ENCODE peak calls at places on chromosomes 7 and 10, in ten cellular contexts. H is psoas muscle; I is dorsolateral prefrontal cortex; S is body of pancreas; C is caudate nucleus; Y is naive thymus-derived CD4-positive, alpha-beta T cell; U is left ventricle myocardium inferior; X is uterus; Z is RWPE1; R is H9. G is an unnamed sample.

GRCh38 chr7:103766630-103767029 is 222.8 kb downstream of the RELN start:
- DNase-seq in R (no peak), H (no peak), C (no peak), X (no peak), U (no peak), I (no peak), Y (no peak), Z (no peak), S (no peak), G (no peak)

GRCh38 chr7:70728873-70729552 is 402.9 kb upstream of the GALNT17 start:
- DNase-seq in U (no peak), H (no peak), Y (no peak), R (peak), X (no peak), S (no peak), C (no peak), Z (peak), I (no peak), G (no peak)

GRCh38 chr7:2217206-2217605 is 15.5 kb downstream of the MAD1L1 start:
- DNase-seq in Z (no peak), Y (no peak), C (no peak), U (no peak), S (no peak), I (no peak), H (no peak), X (no peak), R (no peak), G (no peak)

GRCh38 chr7:43577485-43577951 is 5.4 kb upstream of the STK17A start:
- DNase-seq in U (no peak), S (no peak), C (no peak), H (no peak), Z (no peak), X (no peak), Y (no peak), I (no peak), R (peak), G (no peak)

GRCh38 chr7:41940760-41941343 is 238.0 kb upstream of the INHBA start:
- DNase-seq in Y (peak), C (peak), I (peak), R (peak), H (peak), Z (peak), S (peak), X (peak), U (peak), G (peak)

GRCh38 chr10:120098242-120098930 is 205.9 kb downstream of the SEC23IP start:
- DNase-seq in X (no peak), Z (no peak), C (no peak), S (no peak), R (no peak), I (no peak), U (no peak), H (no peak), Y (no peak), G (no peak)

GRCh38 chr10:100927266-100927665 is 14.5 kb downstream of the SLF2 start:
- DNase-seq in H (no peak), Y (no peak), U (no peak), S (no peak), I (no peak), R (no peak), X (no peak), C (no peak), Z (no peak), G (no peak)

GRCh38 chr10:123583639-123584418 is 82.3 kb upstream of the GPR26 start:
- DNase-seq in U (peak), S (peak), R (peak), H (peak), I (peak), Y (no peak), C (peak), Z (peak), X (peak), G (peak)

GRCh38 chr10:118615888-118616287 is 20.4 kb upstream of the PRLHR start:
- DNase-seq in H (no peak), U (no peak), I (no peak), X (no peak), S (no peak), Z (peak), Y (no peak), C (peak), R (no peak), G (no peak)

GRCh38 chr10:62635127-62635526 is 169.4 kb upstream of the ADO start:
- DNase-seq in R (no peak), I (no peak), H (no peak), S (no peak), Z (no peak), C (no peak), U (no peak), Y (no peak), X (no peak), G (no peak)

GRCh38 chr7:56097700-56098099 is 4.9 kb upstream of the PHKG1 start:
- DNase-seq in Z (no peak), R (no peak), Y (no peak), H (no peak), I (no peak), U (no peak), C (no peak), X (peak), S (peak), G (no peak)

GRCh38 chr10:114432704-114433103 is 28.4 kb upstream of the AFAP1L2 start:
- DNase-seq in X (no peak), S (no peak), Y (no peak), Z (no peak), U (no peak), H (no peak), C (no peak), R (no peak), I (no peak), G (no peak)

GRCh38 chr7:98418636-98419315 is 17.9 kb upstream of the BAIAP2L1 start:
- DNase-seq in C (no peak), I (no peak), Y (no peak), H (no peak), Z (peak), U (no peak), R (no peak), S (peak), X (no peak), G (peak)

GRCh38 chr7:120473352-120473751 is 200.4 kb downstream of the KCND2 start:
- DNase-seq in X (no peak), C (no peak), R (no peak), S (no peak), H (no peak), Y (no peak), U (no peak), Z (no peak), I (no peak), G (no peak)

GRCh38 chr10:13998090-13998838 is 332.5 kb downstream of the FRMD4A start:
- DNase-seq in I (no peak), R (no peak), C (no peak), Y (no peak), X (no peak), S (no peak), H (no peak), U (no peak), Z (no peak), G (no peak)

GRCh38 chr10:93447019-93447418 is 35.1 kb downstream of the MYOF start:
- DNase-seq in Y (no peak), S (no peak), C (no peak), R (no peak), I (no peak), U (no peak), X (no peak), H (no peak), Z (no peak), G (no peak)

GRCh38 chr7:129169171-129169643 is 19.2 kb upstream of the SMO start:
- DNase-seq in S (no peak), H (peak), U (peak), C (no peak), Z (peak), Y (no peak), I (no peak), R (peak), X (peak), G (no peak)

GRCh38 chr7:43735403-43735801 is 6.1 kb upstream of the COA1 start:
- DNase-seq in R (no peak), U (no peak), S (no peak), H (no peak), Z (no peak), Y (no peak), I (no peak), C (no peak), X (no peak), G (no peak)

GRCh38 chr7:78350926-78351325 is 552.4 kb downstream of the PHTF2 start:
- DNase-seq in H (no peak), R (no peak), Z (no peak), X (no peak), I (no peak), Y (no peak), S (no peak), U (no peak), C (no peak), G (no peak)

GRCh38 chr10:34696423-34696822 is 118.7 kb downstream of the PARD3 start:
- DNase-seq in H (no peak), Z (peak), U (no peak), Y (no peak), R (no peak), C (no peak), I (no peak), X (no peak), S (no peak), G (no peak)

GRCh38 chr7:47571355-47572100 is 10.4 kb downstream of the TNS3 start:
- DNase-seq in S (peak), R (no peak), C (peak), Y (no peak), Z (peak), H (peak), X (peak), I (no peak), U (peak), G (no peak)

GRCh38 chr7:18497800-18498199 is 2.3 kb downstream of the HDAC9 start:
- DNase-seq in C (no peak), S (no peak), Z (no peak), Y (no peak), H (no peak), U (no peak), R (no peak), I (no peak), X (no peak), G (no peak)

GRCh38 chr10:12308102-12308501 is 41.2 kb upstream of the CAMK1D start:
- DNase-seq in Y (no peak), U (no peak), H (no peak), R (no peak), X (no peak), S (peak), Z (no peak), I (no peak), C (no peak), G (no peak)

GRCh38 chr7:17126413-17127374 is 171.8 kb upstream of the AHR start:
- DNase-seq in C (no peak), R (no peak), I (no peak), Y (no peak), X (no peak), U (no peak), H (no peak), S (no peak), Z (no peak), G (no peak)

GRCh38 chr10:6473901-6474370 is 106.1 kb downstream of the PRKCQ start:
- DNase-seq in Y (peak), Z (no peak), I (no peak), C (no peak), S (no peak), R (no peak), X (no peak), U (no peak), H (no peak), G (no peak)

GRCh38 chr7:37491919-37492694 is 43.4 kb upstream of the ELMO1 start:
- DNase-seq in X (no peak), R (peak), C (no peak), H (no peak), U (no peak), Z (no peak), S (no peak), Y (no peak), I (no peak), G (no peak)

GRCh38 chr10:121734517-121735137 is 136.4 kb upstream of the FGFR2 start:
- DNase-seq in C (peak), Y (no peak), R (no peak), Z (peak), S (peak), U (no peak), I (no peak), H (no peak), X (no peak), G (no peak)

GRCh38 chr10:17993361-17993760 is 41.6 kb downstream of the SLC39A12 start:
- DNase-seq in C (no peak), U (no peak), S (no peak), X (no peak), Z (no peak), R (no peak), I (no peak), H (no peak), Y (no peak), G (peak)

GRCh38 chr10:17673517-17674051 is 29.6 kb downstream of the STAM start:
- DNase-seq in X (no peak), Y (no peak), R (peak), H (no peak), U (no peak), I (no peak), Z (peak), C (no peak), S (peak), G (peak)

GRCh38 chr10:43686414-43686813 is 37.7 kb upstream of the ZNF32 start:
- DNase-seq in Z (no peak), C (no peak), R (no peak), I (no peak), U (no peak), H (no peak), X (no peak), Y (no peak), S (no peak), G (no peak)

GRCh38 chr10:96842896-96843723 is 11.0 kb downstream of the LCOR start:
- DNase-seq in H (no peak), R (no peak), I (no peak), C (no peak), S (no peak), X (no peak), Y (no peak), U (no peak), Z (no peak), G (no peak)

GRCh38 chr10:80163741-80164341 is 31.3 kb downstream of the PLAC9 start:
- DNase-seq in S (no peak), U (no peak), X (no peak), R (no peak), Z (peak), I (no peak), H (no peak), Y (no peak), C (no peak), G (no peak)

GRCh38 chr10:104332243-104333036 is 5.8 kb downstream of the ITPRIP start:
- DNase-seq in U (no peak), C (no peak), H (no peak), X (no peak), I (no peak), R (no peak), Z (no peak), Y (no peak), S (no peak), G (no peak)

GRCh38 chr7:22109761-22110160 is 164.1 kb upstream of the CDCA7L start:
- DNase-seq in Y (no peak), X (no peak), U (no peak), C (peak), Z (no peak), S (peak), R (peak), H (peak), I (peak), G (no peak)

DNA sequence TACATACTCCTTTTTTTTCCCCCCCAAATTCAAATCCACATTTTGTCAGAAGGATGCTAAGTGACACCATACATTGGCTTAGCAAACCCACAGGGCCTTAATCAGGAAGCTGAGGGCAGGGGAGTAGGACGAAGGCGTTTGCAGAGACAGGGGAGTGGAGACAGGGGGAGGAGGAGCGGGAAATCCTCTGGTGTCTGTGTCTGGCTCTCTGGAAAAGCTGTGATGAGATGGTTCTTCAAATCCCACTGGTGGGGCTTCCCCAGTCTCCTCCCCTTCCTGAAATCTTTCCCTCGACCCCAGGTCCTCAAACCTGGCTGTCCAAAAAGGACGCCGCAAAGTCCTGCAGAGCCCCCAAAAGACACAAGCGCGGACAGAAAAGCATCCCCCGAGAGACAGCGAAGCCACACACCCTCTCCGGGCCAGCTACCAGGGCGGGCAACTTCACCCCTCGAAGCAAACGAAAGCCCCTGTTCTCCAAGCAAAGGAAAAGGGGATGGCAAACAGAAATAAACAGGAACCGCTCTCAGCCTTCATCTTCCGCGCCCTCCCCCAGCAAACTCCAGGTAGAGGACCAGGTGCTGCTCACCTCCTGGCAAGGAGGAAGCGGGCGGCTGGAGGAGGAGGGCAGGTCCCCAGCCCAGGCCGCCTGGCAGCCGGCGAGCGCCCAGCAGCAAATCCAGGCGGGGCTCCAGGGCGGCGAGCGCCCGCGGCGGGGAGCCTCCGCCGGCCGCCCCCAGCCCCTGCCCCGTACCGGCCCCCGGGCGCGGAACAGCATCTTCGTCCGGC is 522 bp downstream of the ELAPOR2 start:
- DNase-seq in I (no peak), C (peak), U (no peak), X (peak), R (peak), Z (peak), S (peak), Y (peak), H (peak), G (no peak)
- H3K27ac ChIP-seq in I (peak), C (no peak), U (peak), X (peak), R (no peak), Z (peak), S (peak), Y (peak), H (peak), G (no peak)

DNA sequence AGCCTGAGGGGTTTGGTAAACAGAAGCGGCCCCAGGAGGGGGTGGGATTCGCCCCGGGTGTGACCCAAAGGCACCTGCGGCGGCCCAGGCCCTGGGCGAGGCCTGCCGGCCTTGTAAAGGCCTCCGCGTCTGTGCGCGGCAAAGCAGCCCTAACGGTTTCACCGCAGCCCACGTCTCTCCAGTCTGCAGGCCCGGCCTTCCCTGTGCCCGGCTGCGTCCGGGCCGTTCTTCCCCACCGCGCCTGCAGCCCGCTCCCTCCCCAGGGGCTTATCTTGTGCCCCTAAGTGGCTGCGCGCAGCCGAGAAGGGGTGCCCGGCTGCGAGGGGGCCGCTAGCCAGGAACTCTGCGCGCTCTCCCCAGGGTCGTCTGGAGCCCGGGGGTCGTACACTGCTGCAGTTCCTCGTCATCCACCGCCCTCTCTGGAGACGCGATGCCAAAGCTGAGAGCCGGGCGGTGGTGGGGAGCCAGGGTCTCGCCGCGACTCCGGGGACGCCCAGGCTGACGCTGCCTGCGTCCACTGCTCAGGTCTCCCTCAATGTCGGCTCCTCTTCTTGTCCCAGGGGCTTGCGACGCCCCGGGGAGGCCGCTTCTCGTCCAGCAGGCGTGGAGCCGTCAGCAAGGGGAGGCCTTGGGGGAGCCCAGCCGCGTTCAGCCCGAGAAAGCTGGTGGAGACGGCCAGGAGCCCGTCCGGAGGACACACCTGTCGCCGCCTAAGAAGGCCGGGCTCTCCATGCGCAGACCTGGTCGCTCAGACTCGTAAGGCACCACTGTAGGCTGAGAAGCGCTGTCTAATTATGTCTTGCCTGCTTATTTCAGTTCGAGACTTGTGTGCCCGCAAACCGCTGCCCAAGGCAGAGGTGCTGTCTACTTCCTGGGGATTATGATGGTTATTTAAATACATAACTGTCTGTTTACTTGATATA is 132.3 kb downstream of the SPAG6 start:
- DNase-seq in R (peak), I (no peak), C (no peak), Y (no peak), H (peak), S (no peak), Z (no peak), U (no peak), X (no peak), G (no peak)
- H3K27ac ChIP-seq in R (no peak), I (peak), C (no peak), Y (no peak), H (no peak), S (no peak), Z (no peak), U (no peak), X (no peak), G (no peak)

GRCh38 chr10:88999629-89000028 is 9.0 kb downstream of the FAS start:
- DNase-seq in S (no peak), R (no peak), X (no peak), Z (peak), C (no peak), U (no peak), Y (no peak), I (no peak), H (no peak), G (no peak)

GRCh38 chr10:88995156-88995876 is 4.7 kb downstream of the FAS start:
- DNase-seq in S (no peak), Z (no peak), H (no peak), X (no peak), Y (no peak), U (no peak), I (no peak), C (no peak), R (no peak), G (no peak)

GRCh38 chr10:88992945-88993537 is 2.4 kb downstream of the FAS start:
- DNase-seq in X (no peak), Z (no peak), U (no peak), H (no peak), C (no peak), Y (no peak), I (no peak), R (no peak), S (no peak), G (no peak)

GRCh38 chr10:88994034-88994433 is 3.4 kb downstream of the FAS start:
- DNase-seq in H (no peak), R (no peak), U (no peak), C (no peak), Z (no peak), Y (no peak), X (no peak), S (no peak), I (no peak), G (no peak)

GRCh38 chr10:88996927-88997326 is 6.3 kb downstream of the FAS start:
- DNase-seq in U (no peak), Z (no peak), C (no peak), Y (no peak), R (no peak), H (no peak), S (no peak), I (no peak), X (no peak), G (no peak)
- H3K27ac ChIP-seq in U (peak), Z (no peak), C (no peak), Y (no peak), R (no peak), H (no peak), S (no peak), I (no peak), X (peak), G (no peak)

GRCh38 chr7:82444220-82445049 is 858 bp upstream of the CACNA2D1 start:
- DNase-seq in H (no peak), Z (peak), I (no peak), R (peak), Y (no peak), C (peak), S (peak), U (no peak), X (no peak), G (no peak)
- H3K27ac ChIP-seq in H (peak), Z (no peak), I (peak), R (no peak), Y (no peak), C (peak), S (peak), U (peak), X (peak), G (no peak)

G was measured in epithelial cell of prostate.